ENCODE peak calls at places on chromosomes 1 and 21, in ten cellular contexts. Q is psoas muscle, O is BJ, Z is AG10803, J is NB4, N is SK-N-SH, B is upper lobe of right lung, A is B cell, R is neural crest cell, P is AG09309. M is an unnamed sample.

GRCh38 chr1:9385801-9386573 is 93.3 kb downstream of the SPSB1 start:
- DNase-seq in Q (no peak), O (no peak), Z (no peak), J (no peak), N (no peak), B (no peak), A (no peak), R (no peak), P (no peak), M (no peak)

GRCh38 chr1:113391643-113392271 is 1.4 kb downstream of the MAGI3 start:
- DNase-seq in Q (no peak), O (no peak), Z (no peak), J (peak; percentile 9), N (no peak), B (no peak), A (no peak), R (no peak), P (no peak), M (no peak)

GRCh38 chr21:44304846-44305245 is 5.0 kb downstream of the PFKL start:
- DNase-seq in Q (no peak), O (no peak), Z (peak; percentile 37), J (peak; percentile 61), N (peak; percentile 91), B (no peak), A (peak; percentile 81), R (peak; percentile 58), P (no peak), M (no peak)

GRCh38 chr1:46605242-46605641 is 1.2 kb upstream of the MKNK1 start:
- DNase-seq in Q (no peak), O (no peak), Z (no peak), J (peak; percentile 44), N (no peak), B (no peak), A (no peak), R (no peak), P (no peak), M (no peak)

GRCh38 chr1:228226141-228226874 is 18.5 kb downstream of the OBSCN start:
- DNase-seq in Q (no peak), O (no peak), Z (no peak), J (no peak), N (no peak), B (no peak), A (no peak), R (no peak), P (no peak), M (no peak)

GRCh38 chr1:154747841-154748766 is 122.0 kb downstream of the KCNN3 start:
- DNase-seq in Q (no peak), O (no peak), Z (peak; percentile 63), J (peak; percentile 66), N (peak; percentile 78), B (no peak), A (no peak), R (no peak), P (no peak), M (peak; percentile 58)

GRCh38 chr1:219433471-219434131 is 179.3 kb downstream of the ZC3H11B start:
- DNase-seq in Q (no peak), O (no peak), Z (no peak), J (no peak), N (no peak), B (no peak), A (no peak), R (no peak), P (no peak), M (no peak)

GRCh38 chr1:87977145-87977544 is 648.5 kb downstream of the LMO4 start:
- DNase-seq in Q (no peak), O (no peak), Z (no peak), J (no peak), N (no peak), B (no peak), A (no peak), R (no peak), P (no peak), M (no peak)

GRCh38 chr1:27179373-27179772 is 24.4 kb upstream of the SLC9A1 start:
- DNase-seq in Q (no peak), O (no peak), Z (peak; percentile 26), J (no peak), N (no peak), B (no peak), A (no peak), R (no peak), P (no peak), M (no peak)

GRCh38 chr1:59672851-59673574 is 141.7 kb upstream of the HOOK1 start:
- DNase-seq in Q (no peak), O (no peak), Z (peak; percentile 71), J (peak; percentile 51), N (no peak), B (peak; percentile 71), A (no peak), R (no peak), P (no peak), M (no peak)

GRCh38 chr1:114558548-114558947 is 22.9 kb downstream of the BCAS2 start:
- DNase-seq in Q (no peak), O (no peak), Z (peak; percentile 6), J (peak; percentile 31), N (peak; percentile 29), B (no peak), A (peak; percentile 26), R (no peak), P (no peak), M (no peak)

GRCh38 chr1:150272379-150272840 is at the start of gene C1orf54:
- DNase-seq in Q (peak; percentile 66), O (no peak), Z (peak; percentile 45), J (peak; percentile 78), N (no peak), B (no peak), A (no peak), R (no peak), P (no peak), M (no peak)

GRCh38 chr1:150273310-150273709 is 720 bp downstream of the C1orf54 start:
- DNase-seq in Q (no peak), O (no peak), Z (no peak), J (no peak), N (no peak), B (no peak), A (no peak), R (no peak), P (no peak), M (no peak)

GRCh38 chr1:150268342-150268705 is 492 bp downstream of the APH1A start:
- DNase-seq in Q (no peak), O (no peak), Z (peak; percentile 28), J (no peak), N (peak; percentile 43), B (peak; percentile 74), A (peak; percentile 53), R (no peak), P (no peak), M (no peak)

GRCh38 chr1:150267896-150268295 is 920 bp downstream of the APH1A start:
- DNase-seq in Q (no peak), O (no peak), Z (no peak), J (no peak), N (no peak), B (no peak), A (no peak), R (no peak), P (no peak), M (no peak)

GRCh38 chr1:150268706-150269403 is at the start of gene APH1A:
- DNase-seq in Q (peak; percentile 96), O (peak; percentile 78), Z (peak; percentile 96), J (peak; percentile 97), N (peak; percentile 98), B (peak; percentile 98), A (peak; percentile 94), R (peak; percentile 90), P (peak; percentile 76), M (peak; percentile 92)
- TF ChIP-seq CTCF in Q (no peak), O (no peak), Z (no peak), J (no peak), N (no peak), B (no peak), A (no peak), R (no peak), P (no peak), M (no peak)

DNA sequence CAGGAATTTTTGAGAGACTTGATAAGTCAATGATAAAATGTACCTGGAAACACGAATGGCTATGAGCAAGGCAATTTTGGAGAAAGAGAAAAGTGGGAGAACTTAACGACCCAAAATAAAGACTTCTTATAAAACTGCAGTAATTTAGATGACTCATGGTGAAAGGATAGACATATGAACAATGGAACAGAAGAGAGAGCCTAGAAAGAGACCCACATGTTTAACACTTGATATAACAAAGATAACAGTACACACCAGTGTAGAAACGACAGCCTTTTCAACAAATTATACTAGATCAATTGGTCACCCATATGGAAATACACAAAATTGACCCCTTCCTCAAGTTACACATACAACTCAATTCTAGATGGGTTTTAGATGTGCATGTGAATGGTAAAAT is 117.5 kb upstream of the GALNT2 start:
- DNase-seq in Q (no peak), O (no peak), Z (no peak), J (no peak), N (no peak), B (no peak), A (no peak), R (no peak), P (no peak), M (no peak)
- TF ChIP-seq CTCF in Q (no peak), O (no peak), Z (no peak), J (no peak), N (no peak), B (no peak), A (no peak), R (no peak), P (no peak), M (no peak)

DNA sequence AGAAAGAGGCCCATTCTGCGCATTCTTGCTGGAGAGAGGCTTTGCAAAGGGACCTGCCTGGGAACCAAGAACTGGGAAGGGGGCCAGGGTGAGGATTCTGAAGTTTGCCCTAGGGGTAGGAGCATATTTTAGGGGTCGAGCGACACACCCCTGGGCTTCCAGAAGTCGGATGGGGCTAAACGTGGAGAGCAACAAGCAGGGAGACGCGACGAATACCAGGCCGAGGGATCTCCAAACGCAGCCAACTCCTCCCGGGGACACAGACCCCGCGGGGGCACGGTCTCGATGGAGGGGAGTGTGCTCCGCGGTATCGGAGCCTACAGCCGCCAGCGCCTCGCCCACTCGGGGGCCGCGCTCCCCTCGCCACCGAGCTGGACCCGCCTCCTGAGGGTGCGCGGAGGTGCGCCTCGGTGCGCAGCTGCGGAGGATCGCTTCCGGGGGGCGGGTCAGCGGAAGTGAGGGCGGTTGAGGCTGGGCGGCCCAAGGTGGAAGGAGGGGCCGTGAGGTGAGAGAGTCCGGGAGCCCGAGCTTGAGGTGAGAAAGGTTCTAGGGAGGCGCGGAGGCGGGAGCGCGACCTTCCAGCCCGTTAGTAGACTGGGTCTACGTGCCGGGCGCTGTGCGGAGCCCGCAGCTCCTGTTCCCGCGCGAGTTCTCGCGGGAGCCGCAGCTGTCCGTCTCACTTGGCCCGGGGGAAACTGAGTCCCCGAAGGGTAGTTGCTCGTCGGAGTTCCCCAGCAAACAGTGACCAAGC is at the start of gene MTFR1L:
- DNase-seq in Q (peak; percentile 87), O (no peak), Z (peak; percentile 66), J (peak; percentile 91), N (peak; percentile 98), B (peak; percentile 96), A (peak; percentile 98), R (peak; percentile 67), P (no peak), M (peak; percentile 71)
- TF ChIP-seq CTCF in Q (no peak), O (no peak), Z (no peak), J (no peak), N (no peak), B (no peak), A (no peak), R (no peak), P (no peak), M (no peak)

DNA sequence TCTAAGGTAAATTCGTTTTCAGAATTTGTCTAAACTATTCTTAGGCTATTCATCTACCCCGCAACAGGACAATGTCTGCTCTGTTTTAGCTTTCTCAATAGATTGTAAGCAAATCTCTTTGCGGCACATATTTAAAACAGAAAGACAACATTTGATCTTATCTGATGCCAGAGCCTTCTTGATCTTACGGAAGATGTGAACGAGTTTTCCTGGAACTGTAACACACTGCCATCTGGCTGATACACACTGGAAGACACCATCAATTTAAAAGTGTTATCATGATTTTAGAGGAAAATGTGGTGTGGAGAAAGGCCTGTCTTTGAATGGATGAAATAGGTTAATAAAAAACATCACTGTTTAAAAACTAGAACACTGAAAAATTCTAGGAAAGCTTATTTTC is 36.1 kb downstream of the COA6 start:
- DNase-seq in Q (no peak), O (no peak), Z (no peak), J (no peak), N (peak; percentile 57), B (no peak), A (no peak), R (no peak), P (no peak), M (no peak)
- TF ChIP-seq CTCF in Q (no peak), O (no peak), Z (peak; percentile 17), J (no peak), N (peak; percentile 49), B (no peak), A (no peak), R (no peak), P (no peak), M (no peak)